ENCODE peak calls at places on chromosomes 16 and 17, in seven cellular contexts. One of them, this sample, is unnamed.

GRCh38 chr17:39662551-39663339 is 2.4 kb upstream of the TCAP start:
- DNase-seq in hepatocyte: no peak
- DNase-seq in right cardiac atrium: peak
- DNase-seq in heart left ventricle: no peak
- DNase-seq in astrocyte: no peak
- DNase-seq in stomach: peak
- DNase-seq in WERI-Rb-1: no peak
- DNase-seq in this sample: no peak

GRCh38 chr16:68065716-68066305 is 19.4 kb upstream of the NFATC3 start:
- DNase-seq in hepatocyte: peak
- DNase-seq in astrocyte: peak
- DNase-seq in WERI-Rb-1: no peak
- DNase-seq in right cardiac atrium: no peak
- DNase-seq in stomach: peak
- DNase-seq in heart left ventricle: no peak
- DNase-seq in this sample: peak

GRCh38 chr17:72587773-72588511 is 467.1 kb downstream of the SOX9 start:
- DNase-seq in hepatocyte: peak
- DNase-seq in heart left ventricle: no peak
- DNase-seq in right cardiac atrium: no peak
- DNase-seq in WERI-Rb-1: no peak
- DNase-seq in stomach: no peak
- DNase-seq in astrocyte: peak
- DNase-seq in this sample: no peak

GRCh38 chr17:4735825-4736651 is 3.6 kb upstream of the ZMYND15 start:
- DNase-seq in right cardiac atrium: no peak
- DNase-seq in astrocyte: no peak
- DNase-seq in WERI-Rb-1: no peak
- DNase-seq in hepatocyte: no peak
- DNase-seq in heart left ventricle: no peak
- DNase-seq in stomach: no peak
- DNase-seq in this sample: peak

GRCh38 chr16:84593825-84594724 is 23.8 kb downstream of the COTL1 start:
- DNase-seq in heart left ventricle: peak
- DNase-seq in astrocyte: no peak
- DNase-seq in stomach: peak
- DNase-seq in WERI-Rb-1: no peak
- DNase-seq in right cardiac atrium: peak
- DNase-seq in hepatocyte: no peak
- DNase-seq in this sample: peak

GRCh38 chr17:79842656-79843474 is 3.6 kb upstream of the CBX4 start:
- DNase-seq in heart left ventricle: no peak
- DNase-seq in astrocyte: no peak
- DNase-seq in hepatocyte: peak
- DNase-seq in right cardiac atrium: no peak
- DNase-seq in WERI-Rb-1: no peak
- DNase-seq in stomach: no peak
- DNase-seq in this sample: no peak

GRCh38 chr16:17404903-17405691 is 65.7 kb downstream of the XYLT1 start:
- DNase-seq in astrocyte: peak
- DNase-seq in heart left ventricle: peak
- DNase-seq in hepatocyte: no peak
- DNase-seq in right cardiac atrium: peak
- DNase-seq in WERI-Rb-1: no peak
- DNase-seq in stomach: no peak
- DNase-seq in this sample: peak

GRCh38 chr17:16593356-16594102 is 24.5 kb upstream of the ZNF287 start:
- DNase-seq in WERI-Rb-1: no peak
- DNase-seq in stomach: no peak
- DNase-seq in right cardiac atrium: no peak
- DNase-seq in astrocyte: no peak
- DNase-seq in heart left ventricle: no peak
- DNase-seq in hepatocyte: no peak
- DNase-seq in this sample: no peak

DNA sequence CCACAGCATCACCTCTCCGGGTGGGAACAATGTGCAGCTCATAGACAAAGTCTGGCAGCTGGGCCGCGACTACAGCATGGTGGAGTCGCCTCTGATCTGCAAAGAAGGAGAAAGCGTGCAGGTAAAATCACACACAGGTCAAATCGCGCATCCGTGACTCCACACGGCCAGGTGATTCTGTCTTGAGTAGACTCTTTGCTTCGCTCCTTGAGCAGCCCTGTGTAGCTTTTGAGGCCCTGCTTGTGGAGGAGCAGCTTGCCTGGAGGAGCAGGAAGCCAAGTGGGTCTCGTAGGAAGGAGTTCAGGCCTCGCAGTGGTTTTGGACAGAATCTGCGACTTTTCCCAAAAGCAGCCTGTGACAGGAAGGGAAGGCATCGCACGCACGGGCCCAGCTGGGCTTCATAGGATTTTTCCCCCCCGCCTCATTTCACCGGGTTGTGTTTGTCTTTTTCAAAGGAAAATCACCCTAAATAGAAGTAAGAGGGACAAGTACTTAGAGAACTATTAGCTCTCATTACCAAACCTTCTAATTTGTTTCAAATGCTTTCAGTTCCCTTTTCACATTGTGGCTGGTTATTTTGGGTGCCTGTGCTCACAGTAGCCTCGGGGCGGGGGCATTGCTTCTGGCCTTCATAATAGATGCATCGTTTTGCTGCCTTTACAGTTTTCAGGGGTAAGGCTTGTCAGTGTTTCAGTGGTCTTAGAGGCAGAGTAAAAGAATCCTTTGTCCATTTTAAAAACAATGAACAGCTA is 71.5 kb downstream of the SEC14L1 start:
- DNase-seq in stomach: no peak
- DNase-seq in heart left ventricle: no peak
- DNase-seq in right cardiac atrium: no peak
- DNase-seq in hepatocyte: no peak
- DNase-seq in WERI-Rb-1: no peak
- DNase-seq in astrocyte: no peak
- DNase-seq in this sample: no peak
- H3K27ac ChIP-seq in stomach: peak
- H3K27ac ChIP-seq in heart left ventricle: no peak
- H3K27ac ChIP-seq in right cardiac atrium: no peak
- H3K27ac ChIP-seq in hepatocyte: no peak
- H3K27ac ChIP-seq in WERI-Rb-1: no peak
- H3K27ac ChIP-seq in astrocyte: no peak
- H3K27ac ChIP-seq in this sample: no peak

GRCh38 chr17:27318228-27318627 is 24.3 kb downstream of the WSB1 start:
- DNase-seq in WERI-Rb-1: no peak
- DNase-seq in right cardiac atrium: no peak
- DNase-seq in heart left ventricle: no peak
- DNase-seq in stomach: no peak
- DNase-seq in hepatocyte: no peak
- DNase-seq in astrocyte: no peak
- DNase-seq in this sample: no peak

GRCh38 chr17:27320222-27320560 is 26.3 kb downstream of the WSB1 start:
- DNase-seq in WERI-Rb-1: peak
- DNase-seq in right cardiac atrium: no peak
- DNase-seq in heart left ventricle: no peak
- DNase-seq in stomach: no peak
- DNase-seq in hepatocyte: no peak
- DNase-seq in astrocyte: no peak
- DNase-seq in this sample: no peak

GRCh38 chr17:27321372-27321771 is 27.5 kb downstream of the WSB1 start:
- DNase-seq in right cardiac atrium: no peak
- DNase-seq in hepatocyte: no peak
- DNase-seq in astrocyte: no peak
- DNase-seq in stomach: no peak
- DNase-seq in WERI-Rb-1: no peak
- DNase-seq in heart left ventricle: no peak
- DNase-seq in this sample: no peak

GRCh38 chr17:27318633-27319032 is 24.7 kb downstream of the WSB1 start:
- DNase-seq in WERI-Rb-1: no peak
- DNase-seq in right cardiac atrium: no peak
- DNase-seq in hepatocyte: no peak
- DNase-seq in stomach: no peak
- DNase-seq in astrocyte: no peak
- DNase-seq in heart left ventricle: no peak
- DNase-seq in this sample: no peak

DNA sequence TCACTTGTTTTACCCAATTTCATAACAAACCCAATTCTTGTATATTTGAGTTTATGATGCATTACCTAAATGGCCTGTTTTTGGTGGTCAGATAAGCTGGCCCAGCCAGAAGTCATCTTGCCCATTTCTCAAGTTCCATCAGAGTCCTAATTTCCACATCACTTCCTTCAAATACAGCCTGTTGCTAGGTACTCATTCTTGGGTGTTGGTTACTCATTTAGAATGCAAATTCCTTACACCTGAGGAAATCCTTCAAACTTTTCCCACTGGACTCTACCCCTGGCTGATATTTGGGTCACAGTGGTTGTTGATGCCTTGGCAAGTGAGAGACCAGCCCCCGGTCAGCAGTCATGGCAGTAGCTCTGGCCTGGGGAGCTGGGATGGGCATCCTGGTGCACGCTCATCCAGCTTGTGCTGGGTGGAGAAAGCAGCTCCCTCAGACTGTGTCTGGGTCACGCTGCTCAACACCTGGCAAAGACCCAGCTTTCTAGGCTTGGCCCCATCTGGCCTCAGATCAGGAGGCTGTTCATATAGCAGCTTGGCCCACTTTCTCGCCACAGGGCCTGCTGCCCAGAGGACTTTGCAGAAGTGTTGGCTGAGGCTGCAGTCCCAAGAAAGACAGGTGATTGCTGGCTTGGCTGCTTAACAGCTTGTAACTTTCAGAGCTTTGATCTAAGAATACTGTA is 25.8 kb downstream of the WSB1 start:
- DNase-seq in right cardiac atrium: peak
- DNase-seq in heart left ventricle: peak
- DNase-seq in astrocyte: peak
- DNase-seq in stomach: peak
- DNase-seq in WERI-Rb-1: peak
- DNase-seq in hepatocyte: peak
- DNase-seq in this sample: peak
- H3K27ac ChIP-seq in right cardiac atrium: peak
- H3K27ac ChIP-seq in heart left ventricle: peak
- H3K27ac ChIP-seq in astrocyte: no peak
- H3K27ac ChIP-seq in stomach: peak
- H3K27ac ChIP-seq in WERI-Rb-1: peak
- H3K27ac ChIP-seq in hepatocyte: peak
- H3K27ac ChIP-seq in this sample: no peak

DNA sequence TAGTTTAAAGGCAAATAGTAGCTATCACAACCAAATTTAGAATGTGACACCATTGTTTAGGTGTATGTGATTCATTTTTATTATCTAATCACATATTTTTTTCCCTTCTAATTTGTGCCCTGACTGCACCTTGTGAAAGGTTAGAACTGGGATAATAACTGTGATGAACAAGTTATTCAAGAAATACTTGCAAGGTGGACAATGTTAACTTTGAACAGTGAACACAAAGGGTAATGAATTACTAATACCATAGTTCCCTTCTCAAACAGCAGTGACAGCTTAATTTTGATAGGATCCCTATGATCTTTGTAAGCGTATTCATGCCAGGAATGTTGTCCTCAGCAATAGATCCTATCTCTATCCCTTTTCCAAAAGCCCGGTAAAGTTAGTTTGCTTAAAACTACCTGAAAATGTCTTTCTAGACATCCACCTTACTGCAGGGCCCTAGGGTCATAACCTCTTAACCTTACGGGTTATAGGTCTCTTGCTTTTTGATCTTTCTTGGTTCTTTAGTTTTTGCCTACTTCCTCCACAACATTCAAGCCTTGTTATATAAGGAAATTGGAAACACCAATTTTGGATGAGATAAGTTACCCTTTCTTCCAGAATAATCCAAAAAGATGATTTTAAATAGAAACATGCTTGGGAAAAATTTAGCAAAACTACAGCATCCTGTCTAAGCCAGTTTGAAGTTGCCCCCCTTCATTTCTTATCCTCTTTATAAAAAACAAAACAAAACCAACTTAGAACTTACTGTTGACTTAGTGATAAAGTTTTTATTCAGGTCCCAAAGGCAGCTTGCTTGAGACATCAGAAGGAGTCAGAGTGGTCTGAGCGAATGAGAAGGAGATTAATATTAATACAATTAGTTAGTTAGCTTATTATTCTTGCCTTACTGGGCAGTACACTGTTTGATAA is 200.0 kb upstream of the TBX2 start:
- DNase-seq in hepatocyte: no peak
- DNase-seq in stomach: no peak
- DNase-seq in right cardiac atrium: no peak
- DNase-seq in heart left ventricle: no peak
- DNase-seq in astrocyte: peak
- DNase-seq in WERI-Rb-1: no peak
- DNase-seq in this sample: no peak
- H3K27ac ChIP-seq in hepatocyte: no peak
- H3K27ac ChIP-seq in stomach: peak
- H3K27ac ChIP-seq in right cardiac atrium: no peak
- H3K27ac ChIP-seq in heart left ventricle: no peak
- H3K27ac ChIP-seq in astrocyte: peak
- H3K27ac ChIP-seq in WERI-Rb-1: no peak
- H3K27ac ChIP-seq in this sample: no peak

GRCh38 chr16:22188267-22188594 is 17.8 kb upstream of the EEF2K start:
- DNase-seq in astrocyte: no peak
- DNase-seq in hepatocyte: no peak
- DNase-seq in right cardiac atrium: no peak
- DNase-seq in WERI-Rb-1: no peak
- DNase-seq in stomach: no peak
- DNase-seq in heart left ventricle: no peak
- DNase-seq in this sample: no peak

GRCh38 chr16:22188595-22189442 is 17.3 kb upstream of the EEF2K start:
- DNase-seq in right cardiac atrium: peak
- DNase-seq in stomach: peak
- DNase-seq in hepatocyte: peak
- DNase-seq in heart left ventricle: peak
- DNase-seq in astrocyte: peak
- DNase-seq in WERI-Rb-1: peak
- DNase-seq in this sample: peak

GRCh38 chr16:22190169-22191088 is 15.6 kb upstream of the EEF2K start:
- DNase-seq in astrocyte: peak
- DNase-seq in WERI-Rb-1: peak
- DNase-seq in hepatocyte: peak
- DNase-seq in heart left ventricle: peak
- DNase-seq in right cardiac atrium: peak
- DNase-seq in stomach: peak
- DNase-seq in this sample: peak

GRCh38 chr16:22191089-22191965 is 14.8 kb upstream of the EEF2K start:
- DNase-seq in right cardiac atrium: peak
- DNase-seq in stomach: peak
- DNase-seq in hepatocyte: peak
- DNase-seq in astrocyte: peak
- DNase-seq in heart left ventricle: peak
- DNase-seq in WERI-Rb-1: peak
- DNase-seq in this sample: peak

DNA sequence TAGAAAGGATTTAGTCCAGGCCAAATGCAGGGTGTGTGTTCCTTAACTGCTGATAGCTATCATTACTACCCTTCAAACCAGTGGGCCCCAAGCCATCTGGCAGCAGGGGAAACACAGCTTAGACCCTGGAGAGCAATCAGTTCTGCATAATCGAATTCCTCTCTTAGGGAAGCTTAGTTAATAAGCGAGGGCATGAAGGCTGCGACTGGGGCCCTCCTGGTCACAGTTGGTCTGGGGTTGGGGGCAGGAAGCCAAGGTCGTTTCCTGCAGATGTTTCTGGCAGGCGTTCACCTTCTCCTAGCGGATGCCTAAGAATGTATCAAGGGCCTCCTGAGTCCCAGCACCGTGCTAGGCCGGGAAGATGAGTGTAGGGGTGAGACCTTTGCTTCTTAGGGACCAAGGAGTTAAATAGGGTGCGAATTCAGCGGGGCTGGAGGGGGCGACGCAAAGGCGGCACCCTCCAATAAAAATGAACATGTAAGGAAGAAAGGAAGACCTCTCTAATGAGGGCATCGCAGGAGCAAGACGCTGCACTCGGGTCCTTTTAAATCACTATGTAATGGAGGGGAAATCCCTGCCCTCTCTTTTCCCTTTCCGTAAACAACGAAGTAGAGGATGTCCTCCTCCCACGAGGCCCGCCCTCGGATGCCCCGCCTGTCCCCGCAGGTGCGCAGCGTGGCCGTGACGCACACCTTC is 16.5 kb upstream of the EEF2K start:
- DNase-seq in astrocyte: no peak
- DNase-seq in right cardiac atrium: peak
- DNase-seq in hepatocyte: peak
- DNase-seq in WERI-Rb-1: peak
- DNase-seq in stomach: peak
- DNase-seq in heart left ventricle: peak
- DNase-seq in this sample: no peak
- H3K27ac ChIP-seq in astrocyte: no peak
- H3K27ac ChIP-seq in right cardiac atrium: peak
- H3K27ac ChIP-seq in hepatocyte: peak
- H3K27ac ChIP-seq in WERI-Rb-1: peak
- H3K27ac ChIP-seq in stomach: peak
- H3K27ac ChIP-seq in heart left ventricle: peak
- H3K27ac ChIP-seq in this sample: peak

This sample was measured in lung.